ENCODE peak calls at places on chromosome 13, in four cellular contexts. M is neural progenitor cell, H is brain microvascular endothelial cell, I is astrocyte. F is an unnamed sample.

GRCh38 chr13:30972888-30973377 is 40.5 kb downstream of the TEX26 start:
- DNase-seq in H (no peak), M (no peak), I (peak; percentile 87), F (no peak)

GRCh38 chr13:113786262-113786841 is 27.3 kb downstream of the TMEM255B start:
- DNase-seq in I (peak; percentile 50), M (no peak), H (peak; percentile 30), F (peak; percentile 13)

GRCh38 chr13:26485288-26485687 is 72.2 kb upstream of the WASF3 start:
- DNase-seq in H (no peak), I (no peak), M (no peak), F (no peak)

GRCh38 chr13:95833126-95833525 is 156.2 kb downstream of the DNAJC3 start:
- DNase-seq in M (no peak), I (no peak), H (no peak), F (no peak)

GRCh38 chr13:35208587-35208986 is 266.5 kb downstream of the NBEA start:
- DNase-seq in H (no peak), I (no peak), M (no peak), F (no peak)

GRCh38 chr13:93002071-93002470 is 224.5 kb upstream of the GPC6 start:
- DNase-seq in M (no peak), H (no peak), I (peak; percentile 25), F (no peak)

GRCh38 chr13:111486801-111487200 is 166.4 kb downstream of the TEX29 start:
- DNase-seq in I (no peak), M (no peak), H (no peak), F (no peak)

GRCh38 chr13:112877496-112877895 is 91.5 kb upstream of the MCF2L start:
- DNase-seq in I (no peak), M (no peak), H (no peak), F (no peak)

GRCh38 chr13:33611016-33611805 is 206.7 kb upstream of the RFC3 start:
- DNase-seq in M (peak; percentile 81), I (peak; percentile 78), H (peak; percentile 53), F (peak; percentile 45)

GRCh38 chr13:46543307-46543706 is 9.7 kb upstream of the LRCH1 start:
- DNase-seq in I (no peak), M (no peak), H (no peak), F (no peak)

DNA sequence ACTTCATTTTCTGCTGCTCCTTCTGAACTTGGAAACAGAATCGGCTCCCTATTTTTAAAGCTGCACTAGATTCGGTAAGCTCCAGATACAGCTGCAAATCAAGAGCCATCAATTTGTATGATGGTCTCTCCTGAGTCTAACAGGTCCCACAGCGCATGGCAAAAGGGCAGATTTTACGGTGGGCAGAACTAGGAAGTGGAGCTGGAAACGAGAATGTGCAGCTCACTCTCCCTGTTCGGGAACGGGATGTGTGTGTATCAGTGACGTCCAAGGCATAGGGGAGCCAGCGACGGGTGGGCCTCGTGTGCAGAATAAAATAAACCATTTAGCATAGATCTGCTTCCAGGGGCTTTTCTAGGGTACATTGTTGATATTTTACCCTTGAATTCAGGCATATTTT is 74.2 kb downstream of the COL4A1 start:
- DNase-seq in I (no peak), M (no peak), H (no peak), F (peak; percentile 85)
- H3K4me3 ChIP-seq in I (no peak overlapping the region), M (no peak overlapping the region), H (no peak overlapping the region), F (peak overlapping the region; percentile 24)

GRCh38 chr13:106507560-106508274 is 27.7 kb downstream of the EFNB2 start:
- DNase-seq in H (peak; percentile 96), I (peak; percentile 99), M (peak; percentile 24), F (peak; percentile 96)
- H3K4me3 ChIP-seq in H (no peak overlapping the region), I (peak overlapping the region; percentile 46), M (no peak overlapping the region), F (peak overlapping the region; percentile 15)

GRCh38 chr13:52029569-52029968 is 5.1 kb downstream of the UTP14C start:
- DNase-seq in H (no peak), I (no peak), M (no peak), F (no peak)
- H3K4me3 ChIP-seq in H (no peak overlapping the region), I (no peak overlapping the region), M (no peak overlapping the region), F (no peak overlapping the region)

GRCh38 chr13:24668955-24669354 is 11.3 kb upstream of the ATP12A start:
- DNase-seq in M (no peak), I (no peak), H (no peak), F (no peak)

GRCh38 chr13:24671367-24672117 is 8.7 kb upstream of the ATP12A start:
- DNase-seq in I (peak; percentile 74), H (peak; percentile 86), M (peak; percentile 69), F (peak; percentile 72)

GRCh38 chr13:24670174-24670573 is 10.0 kb upstream of the ATP12A start:
- DNase-seq in I (no peak), M (no peak), H (no peak), F (no peak)

GRCh38 chr13:24672141-24673132 is 7.8 kb upstream of the ATP12A start:
- DNase-seq in M (no peak), I (no peak), H (no peak), F (no peak)

DNA sequence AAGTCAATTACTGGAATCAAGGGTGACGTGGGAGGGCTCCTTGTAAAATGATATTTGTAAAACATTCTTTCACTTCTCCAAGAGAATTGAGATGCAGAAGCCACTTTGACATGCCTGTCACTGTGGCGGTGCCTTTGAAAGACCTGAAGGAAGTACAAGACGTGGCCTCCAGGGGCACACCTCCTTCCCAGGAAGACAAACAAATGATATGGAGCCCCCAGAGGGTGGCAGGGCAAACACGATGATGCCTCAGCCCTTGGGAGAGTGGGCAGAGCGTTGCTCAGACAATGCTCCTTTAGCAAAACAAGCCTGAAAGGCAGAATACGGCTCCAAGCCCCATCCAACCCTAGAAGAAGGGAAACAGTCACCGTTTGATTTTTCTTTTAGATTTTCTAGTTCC is 9.3 kb upstream of the ATP12A start:
- DNase-seq in I (no peak), H (peak; percentile 9), M (peak; percentile 77), F (no peak)
- H3K4me3 ChIP-seq in I (no peak overlapping the region), H (no peak overlapping the region), M (peak overlapping the region; percentile 34), F (no peak overlapping the region)

F was measured in skeletal muscle cell.